ENCODE peak calls at places on chromosomes 3 and 15, in ten cellular contexts. One of them, this sample, is unnamed.

GRCh38 chr3:114838025-114838424 is 309.1 kb downstream of the ZBTB20 start:
- DNase-seq in fibroblast of villous mesenchyme: no peak
- DNase-seq in neural progenitor cell: no peak
- DNase-seq in body of pancreas: no peak
- DNase-seq in left ventricle myocardium inferior: no peak
- DNase-seq in esophagus muscularis mucosa: no peak
- DNase-seq in fibroblast of mammary gland: no peak
- DNase-seq in astrocyte: no peak
- DNase-seq in right atrium auricular region: no peak
- DNase-seq in CD4-positive, alpha-beta memory T cell: no peak
- DNase-seq in this sample: no peak

GRCh38 chr15:52004806-52005205 is 14.2 kb upstream of the MAPK6 start:
- DNase-seq in esophagus muscularis mucosa: no peak
- DNase-seq in fibroblast of villous mesenchyme: no peak
- DNase-seq in body of pancreas: no peak
- DNase-seq in right atrium auricular region: no peak
- DNase-seq in fibroblast of mammary gland: no peak
- DNase-seq in neural progenitor cell: no peak
- DNase-seq in astrocyte: no peak
- DNase-seq in left ventricle myocardium inferior: no peak
- DNase-seq in CD4-positive, alpha-beta memory T cell: no peak
- DNase-seq in this sample: no peak

GRCh38 chr3:138461246-138461645 is 26.8 kb downstream of the ESYT3 start:
- DNase-seq in fibroblast of mammary gland: no peak
- DNase-seq in fibroblast of villous mesenchyme: no peak
- DNase-seq in right atrium auricular region: no peak
- DNase-seq in CD4-positive, alpha-beta memory T cell: no peak
- DNase-seq in left ventricle myocardium inferior: no peak
- DNase-seq in neural progenitor cell: no peak
- DNase-seq in esophagus muscularis mucosa: no peak
- DNase-seq in body of pancreas: no peak
- DNase-seq in astrocyte: no peak
- DNase-seq in this sample: no peak

GRCh38 chr3:73401058-73401457 is 223.7 kb downstream of the PDZRN3 start:
- DNase-seq in neural progenitor cell: no peak
- DNase-seq in fibroblast of villous mesenchyme: peak
- DNase-seq in esophagus muscularis mucosa: no peak
- DNase-seq in astrocyte: no peak
- DNase-seq in body of pancreas: no peak
- DNase-seq in left ventricle myocardium inferior: no peak
- DNase-seq in CD4-positive, alpha-beta memory T cell: no peak
- DNase-seq in fibroblast of mammary gland: peak
- DNase-seq in right atrium auricular region: no peak
- DNase-seq in this sample: no peak

GRCh38 chr3:45596290-45596791 is 1.8 kb downstream of the LIMD1 start:
- DNase-seq in left ventricle myocardium inferior: no peak
- DNase-seq in CD4-positive, alpha-beta memory T cell: no peak
- DNase-seq in right atrium auricular region: no peak
- DNase-seq in esophagus muscularis mucosa: no peak
- DNase-seq in astrocyte: no peak
- DNase-seq in fibroblast of mammary gland: no peak
- DNase-seq in neural progenitor cell: no peak
- DNase-seq in fibroblast of villous mesenchyme: no peak
- DNase-seq in body of pancreas: peak
- DNase-seq in this sample: no peak

GRCh38 chr3:17014286-17014685 is 129.5 kb downstream of the PLCL2 start:
- DNase-seq in CD4-positive, alpha-beta memory T cell: no peak
- DNase-seq in fibroblast of villous mesenchyme: no peak
- DNase-seq in fibroblast of mammary gland: no peak
- DNase-seq in left ventricle myocardium inferior: no peak
- DNase-seq in neural progenitor cell: no peak
- DNase-seq in body of pancreas: peak
- DNase-seq in astrocyte: no peak
- DNase-seq in right atrium auricular region: no peak
- DNase-seq in esophagus muscularis mucosa: no peak
- DNase-seq in this sample: no peak

GRCh38 chr15:97425596-97425995 is 534.9 kb upstream of the ARRDC4 start:
- DNase-seq in fibroblast of mammary gland: no peak
- DNase-seq in left ventricle myocardium inferior: no peak
- DNase-seq in astrocyte: no peak
- DNase-seq in right atrium auricular region: no peak
- DNase-seq in CD4-positive, alpha-beta memory T cell: no peak
- DNase-seq in body of pancreas: no peak
- DNase-seq in esophagus muscularis mucosa: no peak
- DNase-seq in fibroblast of villous mesenchyme: no peak
- DNase-seq in neural progenitor cell: no peak
- DNase-seq in this sample: no peak

GRCh38 chr3:197595470-197596185 is 39.9 kb upstream of the BDH1 start:
- DNase-seq in CD4-positive, alpha-beta memory T cell: no peak
- DNase-seq in body of pancreas: no peak
- DNase-seq in left ventricle myocardium inferior: no peak
- DNase-seq in right atrium auricular region: peak
- DNase-seq in fibroblast of villous mesenchyme: no peak
- DNase-seq in astrocyte: no peak
- DNase-seq in esophagus muscularis mucosa: no peak
- DNase-seq in neural progenitor cell: no peak
- DNase-seq in fibroblast of mammary gland: no peak
- DNase-seq in this sample: no peak

GRCh38 chr3:112413074-112413473 is 80.1 kb downstream of the CD200 start:
- DNase-seq in CD4-positive, alpha-beta memory T cell: no peak
- DNase-seq in neural progenitor cell: no peak
- DNase-seq in left ventricle myocardium inferior: no peak
- DNase-seq in right atrium auricular region: no peak
- DNase-seq in body of pancreas: no peak
- DNase-seq in fibroblast of villous mesenchyme: no peak
- DNase-seq in fibroblast of mammary gland: no peak
- DNase-seq in esophagus muscularis mucosa: no peak
- DNase-seq in astrocyte: no peak
- DNase-seq in this sample: no peak

GRCh38 chr3:61634678-61635077 is 73.3 kb downstream of the PTPRG start:
- DNase-seq in CD4-positive, alpha-beta memory T cell: no peak
- DNase-seq in body of pancreas: no peak
- DNase-seq in esophagus muscularis mucosa: no peak
- DNase-seq in left ventricle myocardium inferior: no peak
- DNase-seq in neural progenitor cell: no peak
- DNase-seq in fibroblast of villous mesenchyme: peak
- DNase-seq in fibroblast of mammary gland: no peak
- DNase-seq in astrocyte: no peak
- DNase-seq in right atrium auricular region: no peak
- DNase-seq in this sample: no peak

GRCh38 chr15:57948554-57949289 is 116.8 kb downstream of the ALDH1A2 start:
- DNase-seq in esophagus muscularis mucosa: no peak
- DNase-seq in neural progenitor cell: no peak
- DNase-seq in astrocyte: no peak
- DNase-seq in fibroblast of villous mesenchyme: no peak
- DNase-seq in fibroblast of mammary gland: no peak
- DNase-seq in left ventricle myocardium inferior: no peak
- DNase-seq in CD4-positive, alpha-beta memory T cell: no peak
- DNase-seq in right atrium auricular region: no peak
- DNase-seq in body of pancreas: no peak
- DNase-seq in this sample: no peak

GRCh38 chr3:153215971-153216370 is 53.9 kb downstream of the RAP2B start:
- DNase-seq in neural progenitor cell: no peak
- DNase-seq in right atrium auricular region: no peak
- DNase-seq in CD4-positive, alpha-beta memory T cell: no peak
- DNase-seq in astrocyte: no peak
- DNase-seq in fibroblast of mammary gland: peak
- DNase-seq in fibroblast of villous mesenchyme: peak
- DNase-seq in body of pancreas: no peak
- DNase-seq in left ventricle myocardium inferior: no peak
- DNase-seq in esophagus muscularis mucosa: no peak
- DNase-seq in this sample: no peak

GRCh38 chr3:124811441-124811840 is 75.7 kb downstream of the ITGB5 start:
- DNase-seq in esophagus muscularis mucosa: no peak
- DNase-seq in body of pancreas: no peak
- DNase-seq in neural progenitor cell: no peak
- DNase-seq in left ventricle myocardium inferior: no peak
- DNase-seq in fibroblast of mammary gland: peak
- DNase-seq in CD4-positive, alpha-beta memory T cell: no peak
- DNase-seq in astrocyte: peak
- DNase-seq in right atrium auricular region: no peak
- DNase-seq in fibroblast of villous mesenchyme: peak
- DNase-seq in this sample: no peak

GRCh38 chr3:184241447-184242296 is 7.1 kb downstream of the ALG3 start:
- DNase-seq in astrocyte: no peak
- DNase-seq in CD4-positive, alpha-beta memory T cell: no peak
- DNase-seq in esophagus muscularis mucosa: no peak
- DNase-seq in body of pancreas: peak
- DNase-seq in fibroblast of mammary gland: peak
- DNase-seq in right atrium auricular region: no peak
- DNase-seq in neural progenitor cell: no peak
- DNase-seq in left ventricle myocardium inferior: peak
- DNase-seq in fibroblast of villous mesenchyme: peak
- DNase-seq in this sample: peak

GRCh38 chr3:42229942-42230688 is 35.9 kb downstream of the CCK start:
- DNase-seq in left ventricle myocardium inferior: no peak
- DNase-seq in esophagus muscularis mucosa: no peak
- DNase-seq in neural progenitor cell: peak
- DNase-seq in astrocyte: peak
- DNase-seq in CD4-positive, alpha-beta memory T cell: no peak
- DNase-seq in fibroblast of villous mesenchyme: peak
- DNase-seq in body of pancreas: no peak
- DNase-seq in right atrium auricular region: no peak
- DNase-seq in fibroblast of mammary gland: peak
- DNase-seq in this sample: peak

GRCh38 chr3:66304293-66304692 is 83.5 kb downstream of the SLC25A26 start:
- DNase-seq in left ventricle myocardium inferior: no peak
- DNase-seq in fibroblast of villous mesenchyme: no peak
- DNase-seq in fibroblast of mammary gland: no peak
- DNase-seq in CD4-positive, alpha-beta memory T cell: peak
- DNase-seq in astrocyte: no peak
- DNase-seq in right atrium auricular region: no peak
- DNase-seq in neural progenitor cell: no peak
- DNase-seq in body of pancreas: no peak
- DNase-seq in esophagus muscularis mucosa: no peak
- DNase-seq in this sample: no peak

DNA sequence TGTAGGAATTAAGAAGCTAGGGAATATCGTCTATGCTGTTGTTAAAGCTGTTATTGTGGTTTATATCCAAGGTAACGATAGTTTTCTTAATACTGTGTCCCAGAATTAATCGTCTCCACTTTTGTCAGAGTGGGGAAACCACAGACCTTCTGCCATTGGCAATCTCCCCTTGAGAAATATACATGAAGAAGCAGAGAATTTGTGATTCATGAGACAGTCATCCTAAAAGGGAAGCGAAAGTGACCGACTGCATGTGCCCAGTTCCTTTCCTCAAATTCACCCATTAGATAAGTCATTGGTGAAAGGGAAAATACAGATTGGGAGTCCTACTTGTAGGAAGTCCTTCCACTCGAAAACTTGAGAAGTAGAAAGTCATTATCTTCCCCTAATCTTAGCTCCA is 26.6 kb downstream of the DIPK2A start:
- DNase-seq in astrocyte: peak
- DNase-seq in body of pancreas: peak
- DNase-seq in right atrium auricular region: no peak
- DNase-seq in CD4-positive, alpha-beta memory T cell: no peak
- DNase-seq in neural progenitor cell: no peak
- DNase-seq in esophagus muscularis mucosa: no peak
- DNase-seq in fibroblast of mammary gland: peak
- DNase-seq in fibroblast of villous mesenchyme: peak
- DNase-seq in left ventricle myocardium inferior: no peak
- DNase-seq in this sample: no peak
- H3K4me3 ChIP-seq in astrocyte: peak
- H3K4me3 ChIP-seq in body of pancreas: no peak
- H3K4me3 ChIP-seq in right atrium auricular region: no peak
- H3K4me3 ChIP-seq in CD4-positive, alpha-beta memory T cell: no peak
- H3K4me3 ChIP-seq in neural progenitor cell: no peak
- H3K4me3 ChIP-seq in esophagus muscularis mucosa: no peak
- H3K4me3 ChIP-seq in fibroblast of mammary gland: no peak
- H3K4me3 ChIP-seq in fibroblast of villous mesenchyme: no peak
- H3K4me3 ChIP-seq in left ventricle myocardium inferior: no peak
- H3K4me3 ChIP-seq in this sample: no peak

DNA sequence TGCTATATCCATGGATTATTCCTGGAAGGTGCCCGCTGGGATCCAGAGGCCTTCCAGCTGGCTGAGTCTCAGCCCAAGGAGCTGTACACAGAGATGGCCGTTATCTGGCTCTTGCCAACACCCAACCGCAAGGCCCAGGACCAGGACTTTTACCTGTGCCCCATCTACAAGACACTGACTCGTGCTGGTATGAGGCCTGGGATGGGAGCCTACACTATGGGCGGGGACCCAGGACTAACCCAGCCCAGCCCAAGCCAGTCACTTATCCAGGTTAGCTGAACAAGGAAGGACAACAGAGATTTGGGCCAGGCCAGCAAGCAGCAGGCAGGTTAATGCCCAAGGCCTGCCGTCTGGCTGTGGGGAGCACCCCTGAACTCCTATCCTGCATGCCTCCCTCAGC is 45.3 kb downstream of the SEMA3G start:
- DNase-seq in right atrium auricular region: no peak
- DNase-seq in left ventricle myocardium inferior: peak
- DNase-seq in fibroblast of villous mesenchyme: no peak
- DNase-seq in neural progenitor cell: no peak
- DNase-seq in body of pancreas: no peak
- DNase-seq in fibroblast of mammary gland: no peak
- DNase-seq in astrocyte: no peak
- DNase-seq in CD4-positive, alpha-beta memory T cell: no peak
- DNase-seq in esophagus muscularis mucosa: no peak
- DNase-seq in this sample: no peak
- H3K4me3 ChIP-seq in right atrium auricular region: no peak
- H3K4me3 ChIP-seq in left ventricle myocardium inferior: no peak
- H3K4me3 ChIP-seq in fibroblast of villous mesenchyme: no peak
- H3K4me3 ChIP-seq in neural progenitor cell: no peak
- H3K4me3 ChIP-seq in body of pancreas: no peak
- H3K4me3 ChIP-seq in fibroblast of mammary gland: no peak
- H3K4me3 ChIP-seq in astrocyte: no peak
- H3K4me3 ChIP-seq in CD4-positive, alpha-beta memory T cell: no peak
- H3K4me3 ChIP-seq in esophagus muscularis mucosa: no peak
- H3K4me3 ChIP-seq in this sample: no peak

GRCh38 chr3:136659253-136659652 is 92.9 kb downstream of the STAG1 start:
- DNase-seq in left ventricle myocardium inferior: no peak
- DNase-seq in neural progenitor cell: peak
- DNase-seq in fibroblast of mammary gland: peak
- DNase-seq in fibroblast of villous mesenchyme: peak
- DNase-seq in CD4-positive, alpha-beta memory T cell: no peak
- DNase-seq in astrocyte: peak
- DNase-seq in right atrium auricular region: no peak
- DNase-seq in body of pancreas: peak
- DNase-seq in esophagus muscularis mucosa: no peak
- DNase-seq in this sample: peak
- H3K4me3 ChIP-seq in left ventricle myocardium inferior: no peak
- H3K4me3 ChIP-seq in neural progenitor cell: no peak
- H3K4me3 ChIP-seq in fibroblast of mammary gland: no peak
- H3K4me3 ChIP-seq in fibroblast of villous mesenchyme: no peak
- H3K4me3 ChIP-seq in CD4-positive, alpha-beta memory T cell: no peak
- H3K4me3 ChIP-seq in astrocyte: no peak
- H3K4me3 ChIP-seq in right atrium auricular region: no peak
- H3K4me3 ChIP-seq in body of pancreas: no peak
- H3K4me3 ChIP-seq in esophagus muscularis mucosa: no peak
- H3K4me3 ChIP-seq in this sample: no peak

DNA sequence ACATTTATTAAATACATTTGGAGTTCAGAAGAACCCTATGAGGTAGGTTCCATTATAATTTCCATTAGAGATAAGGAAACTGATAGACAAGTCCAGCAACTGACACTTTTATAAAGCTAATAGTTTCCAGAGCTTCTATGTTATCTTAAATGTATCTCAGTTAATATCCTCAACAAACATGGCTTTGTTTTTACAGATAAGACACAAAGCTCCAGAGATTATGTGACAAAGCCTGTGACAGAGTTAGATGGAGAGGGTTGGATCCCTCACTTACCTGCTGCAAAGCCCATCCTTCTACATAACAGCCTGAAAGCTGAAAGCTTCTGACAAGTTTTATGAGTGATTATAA is 473 bp upstream of the COMMD2 start:
- DNase-seq in neural progenitor cell: no peak
- DNase-seq in fibroblast of villous mesenchyme: no peak
- DNase-seq in fibroblast of mammary gland: no peak
- DNase-seq in right atrium auricular region: no peak
- DNase-seq in esophagus muscularis mucosa: no peak
- DNase-seq in left ventricle myocardium inferior: no peak
- DNase-seq in body of pancreas: no peak
- DNase-seq in CD4-positive, alpha-beta memory T cell: no peak
- DNase-seq in astrocyte: no peak
- DNase-seq in this sample: no peak
- H3K4me3 ChIP-seq in neural progenitor cell: peak
- H3K4me3 ChIP-seq in fibroblast of villous mesenchyme: peak
- H3K4me3 ChIP-seq in fibroblast of mammary gland: peak
- H3K4me3 ChIP-seq in right atrium auricular region: peak
- H3K4me3 ChIP-seq in esophagus muscularis mucosa: peak
- H3K4me3 ChIP-seq in left ventricle myocardium inferior: peak
- H3K4me3 ChIP-seq in body of pancreas: no peak
- H3K4me3 ChIP-seq in CD4-positive, alpha-beta memory T cell: peak
- H3K4me3 ChIP-seq in astrocyte: peak
- H3K4me3 ChIP-seq in this sample: peak

This sample was measured in endodermal cell.